ENCODE peak calls at places on chromosomes 7 and 10, in four cellular contexts. H is neural progenitor cell, F is HL-60, Q is A549. Y is an unnamed sample.

GRCh38 chr7:123348700-123349099 is 148.9 kb upstream of the SLC13A1 start:
- DNase-seq in H (no peak), F (no peak), Q (no peak), Y (no peak)

GRCh38 chr7:47435889-47436312 is 146.0 kb downstream of the TNS3 start:
- DNase-seq in H (peak), F (peak), Q (peak), Y (peak)

GRCh38 chr10:47044741-47045140 is 133.5 kb downstream of the PTPN20 start:
- DNase-seq in H (no peak), F (no peak), Q (no peak), Y (no peak)

GRCh38 chr10:114526497-114527238 is 122.4 kb upstream of the AFAP1L2 start:
- DNase-seq in H (peak), F (peak), Q (peak), Y (no peak)

GRCh38 chr10:11762706-11763500 is 20.7 kb downstream of the ECHDC3 start:
- DNase-seq in H (no peak), F (no peak), Q (no peak), Y (no peak)

GRCh38 chr7:50868426-50869100 is 85.9 kb upstream of the GRB10 start:
- DNase-seq in H (no peak), F (no peak), Q (no peak), Y (no peak)

GRCh38 chr10:16967000-16967865 is 150.0 kb upstream of the RSU1 start:
- DNase-seq in H (no peak), F (no peak), Q (no peak), Y (peak)

GRCh38 chr7:102198557-102198956 is 88.1 kb upstream of the SH2B2 start:
- DNase-seq in H (no peak), F (no peak), Q (no peak), Y (no peak)

GRCh38 chr7:91034459-91035368 is 229.5 kb upstream of the FZD1 start:
- DNase-seq in H (peak), F (peak), Q (peak), Y (peak)

GRCh38 chr10:25300073-25300472 is 125.3 kb downstream of the GPR158 start:
- DNase-seq in H (peak), F (no peak), Q (no peak), Y (no peak)

GRCh38 chr10:3805227-3805790 is 20.3 kb upstream of the KLF6 start:
- DNase-seq in H (no peak), F (peak), Q (no peak), Y (no peak)

GRCh38 chr7:91976743-91977142 is 36.1 kb downstream of the AKAP9 start:
- DNase-seq in H (no peak), F (no peak), Q (no peak), Y (no peak)

GRCh38 chr10:97278491-97278989 is 13.9 kb downstream of the ARHGAP19 start:
- DNase-seq in H (peak), F (peak), Q (peak), Y (peak)

GRCh38 chr7:123627859-123628258 is 26.2 kb downstream of the ASB15 start:
- DNase-seq in H (no peak), F (no peak), Q (no peak), Y (no peak)

GRCh38 chr7:121205777-121206176 is 123.0 kb upstream of the WNT16 start:
- DNase-seq in H (no peak), F (no peak), Q (no peak), Y (no peak)
- H3K27ac ChIP-seq in H (no peak), F (no peak), Q (no peak), Y (no peak)

DNA sequence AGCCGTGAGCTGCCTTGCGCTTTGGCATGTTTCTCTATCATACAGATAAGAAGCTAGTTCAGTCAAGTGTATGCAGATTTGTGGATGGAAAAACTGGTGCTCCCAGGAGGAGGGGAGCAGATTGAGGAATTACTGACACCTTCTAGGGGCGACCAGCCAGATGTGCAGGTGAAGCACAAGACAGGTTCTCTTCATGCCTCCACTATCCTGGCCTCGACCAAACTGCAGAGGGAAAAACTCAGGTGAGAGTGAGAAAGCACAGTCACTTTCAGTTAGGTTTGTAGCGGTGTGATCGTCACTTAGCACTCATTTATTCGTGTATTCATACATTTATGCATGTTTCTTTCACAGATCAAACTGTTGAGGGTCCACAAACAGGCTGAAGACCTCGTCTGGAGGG is 600 bp upstream of the DBNL start:
- DNase-seq in H (no peak), F (no peak), Q (no peak), Y (no peak)
- H3K27ac ChIP-seq in H (no peak), F (peak), Q (peak), Y (peak)

GRCh38 chr10:79424221-79425073 is 21.0 kb downstream of the ZCCHC24 start:
- DNase-seq in H (no peak), F (no peak), Q (no peak), Y (no peak)
- H3K27ac ChIP-seq in H (no peak), F (no peak), Q (no peak), Y (peak)

GRCh38 chr7:21944616-21945373 is 904 bp downstream of the CDCA7L start:
- DNase-seq in H (peak), F (peak), Q (peak), Y (no peak)

GRCh38 chr7:21941570-21942224 is 4.0 kb downstream of the CDCA7L start:
- DNase-seq in H (no peak), F (peak), Q (no peak), Y (no peak)

GRCh38 chr7:21942955-21943354 is 2.7 kb downstream of the CDCA7L start:
- DNase-seq in H (no peak), F (no peak), Q (no peak), Y (no peak)

GRCh38 chr7:21945374-21946227 is at the start of gene CDCA7L:
- DNase-seq in H (peak), F (peak), Q (peak), Y (no peak)

DNA sequence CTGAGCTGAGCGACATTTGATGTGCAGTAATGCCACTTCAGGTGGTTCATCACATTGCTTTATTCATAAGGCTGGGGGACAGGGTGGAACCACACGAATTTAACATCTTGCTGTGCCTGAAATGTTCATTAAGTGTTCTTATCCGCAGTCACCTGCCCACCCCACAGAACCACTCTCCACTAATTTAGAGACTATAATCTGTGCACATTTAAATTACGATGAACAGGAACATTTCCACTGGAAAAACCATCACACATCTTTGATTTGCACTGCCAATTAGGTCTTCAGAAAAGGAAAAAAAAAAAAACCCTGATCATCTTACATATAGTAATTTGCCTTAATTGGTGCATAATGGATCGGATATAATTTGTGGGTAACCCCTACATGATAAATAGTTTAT is 2.3 kb downstream of the CDCA7L start:
- DNase-seq in H (no peak), F (no peak), Q (no peak), Y (no peak)
- H3K27ac ChIP-seq in H (no peak), F (no peak), Q (no peak), Y (no peak)

DNA sequence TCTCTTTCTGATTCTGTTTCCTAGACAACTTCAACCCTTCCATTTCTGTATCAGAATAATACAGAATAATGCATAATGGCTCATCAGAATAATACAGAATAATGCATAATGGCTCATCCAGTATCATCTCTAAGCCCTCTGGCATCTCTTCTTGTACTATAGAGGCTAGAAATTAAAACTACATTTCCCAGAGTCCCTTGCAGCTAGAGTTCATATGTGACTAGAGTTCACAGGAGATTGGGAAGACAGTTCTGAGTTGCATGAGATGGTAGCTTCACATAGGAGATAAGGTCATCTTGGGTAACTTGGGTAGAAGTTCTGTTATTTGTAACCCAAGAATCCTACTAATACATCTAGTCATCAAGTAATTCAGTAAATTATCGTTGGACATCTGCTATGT is 122.9 kb upstream of the NRBF2 start:
- DNase-seq in H (no peak), F (no peak), Q (no peak), Y (no peak)
- H3K27ac ChIP-seq in H (no peak), F (no peak), Q (no peak), Y (no peak)

DNA sequence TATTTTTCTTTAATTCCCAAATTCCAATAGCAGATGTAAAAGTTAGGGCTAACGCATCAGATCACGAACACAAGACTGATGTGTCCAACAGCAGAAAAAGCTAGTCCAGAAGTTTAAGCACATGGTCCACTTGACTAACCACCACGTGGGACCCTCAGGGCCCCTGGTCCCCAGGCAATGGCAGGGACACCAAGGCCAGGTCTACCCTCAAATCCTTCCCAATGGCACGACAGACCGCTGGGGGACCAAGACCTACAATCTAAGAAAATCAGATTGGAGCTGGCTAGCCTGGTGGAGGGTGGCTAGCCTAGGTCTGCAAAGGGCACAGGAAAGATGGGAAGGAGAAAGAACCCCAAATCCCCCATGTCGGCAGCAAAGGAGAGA is 1.5 kb downstream of the GIGYF1 start:
- DNase-seq in H (no peak), F (no peak), Q (no peak), Y (no peak)
- H3K27ac ChIP-seq in H (no peak), F (peak), Q (peak), Y (peak)

DNA sequence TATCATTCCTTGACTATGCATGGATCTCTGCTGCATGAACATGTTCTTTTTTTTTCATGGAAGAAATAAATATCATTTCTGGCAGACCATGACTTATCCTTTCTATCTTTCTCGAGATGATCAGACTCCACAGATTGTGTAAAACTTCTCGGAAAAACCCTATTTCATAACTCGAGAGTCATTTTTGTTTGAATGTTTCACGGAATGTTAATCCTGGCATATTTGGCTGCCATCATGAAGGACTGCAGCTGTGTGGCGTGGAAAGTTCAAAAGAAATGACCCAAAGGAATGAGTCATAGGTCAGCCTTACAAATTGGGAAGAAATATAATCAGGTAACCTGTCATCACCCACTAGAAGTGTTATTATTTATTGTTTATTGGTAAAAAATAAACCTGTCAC is 566.8 kb downstream of the SDK1 start:
- DNase-seq in H (no peak), F (no peak), Q (no peak), Y (peak)
- H3K27ac ChIP-seq in H (no peak), F (no peak), Q (no peak), Y (no peak)

GRCh38 chr7:77182261-77182660 is 17.4 kb downstream of the FGL2 start:
- DNase-seq in H (no peak), F (no peak), Q (no peak), Y (no peak)

GRCh38 chr7:77188736-77189429 is 10.7 kb downstream of the FGL2 start:
- DNase-seq in H (no peak), F (peak), Q (no peak), Y (no peak)

GRCh38 chr7:77180990-77181595 is 18.5 kb downstream of the FGL2 start:
- DNase-seq in H (no peak), F (no peak), Q (no peak), Y (no peak)

GRCh38 chr7:77181739-77182138 is 17.9 kb downstream of the FGL2 start:
- DNase-seq in H (no peak), F (no peak), Q (no peak), Y (no peak)

DNA sequence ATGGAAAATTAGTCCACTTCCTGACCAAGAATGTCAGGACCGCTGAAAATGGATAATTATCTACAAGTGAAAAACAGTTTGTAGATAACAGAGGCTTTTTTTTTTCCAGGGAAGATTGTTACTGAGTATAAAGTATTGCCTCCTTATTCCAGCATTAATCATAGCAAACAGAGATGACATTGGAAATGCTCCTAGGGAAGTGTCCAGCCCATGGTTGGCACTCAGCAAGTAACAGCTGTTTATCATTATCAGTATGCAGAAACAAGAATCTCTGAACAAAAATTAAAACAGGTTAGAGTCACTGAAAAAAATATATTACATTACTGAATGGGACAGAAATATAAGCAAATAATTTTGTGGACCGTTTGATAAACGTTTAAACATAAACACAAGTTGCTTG is 14.6 kb downstream of the FGL2 start:
- DNase-seq in H (no peak), F (no peak), Q (no peak), Y (no peak)
- H3K27ac ChIP-seq in H (no peak), F (no peak), Q (no peak), Y (no peak)

GRCh38 chr10:73889014-73889413 is 14.7 kb upstream of the CAMK2G start:
- DNase-seq in H (no peak), F (peak), Q (no peak), Y (no peak)

GRCh38 chr10:73887038-73888015 is 13.0 kb upstream of the CAMK2G start:
- DNase-seq in H (no peak), F (no peak), Q (peak), Y (peak)

GRCh38 chr10:73886625-73887024 is 12.3 kb upstream of the CAMK2G start:
- DNase-seq in H (no peak), F (no peak), Q (no peak), Y (no peak)

GRCh38 chr10:73890261-73890660 is 15.9 kb upstream of the CAMK2G start:
- DNase-seq in H (no peak), F (no peak), Q (no peak), Y (no peak)

DNA sequence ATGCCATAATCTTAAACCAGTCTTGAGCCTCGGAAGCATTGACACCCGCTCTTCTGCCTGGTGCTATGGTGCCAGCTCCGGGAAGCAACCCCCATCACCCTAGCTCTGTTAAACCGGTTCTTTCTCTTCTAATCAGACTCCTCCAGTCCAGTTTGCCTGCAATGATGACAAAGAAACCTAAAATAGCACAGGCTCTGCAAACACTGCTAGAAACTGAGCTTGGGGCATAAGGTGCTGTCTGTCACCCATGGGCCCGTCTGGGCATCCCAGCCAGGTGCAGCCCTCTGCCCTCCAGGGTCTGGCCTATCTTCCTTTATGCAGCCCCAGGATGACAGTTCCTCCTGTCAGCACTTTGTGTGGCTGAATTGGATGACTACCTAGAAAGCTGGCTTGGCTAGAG is 14.2 kb upstream of the CAMK2G start:
- DNase-seq in H (no peak), F (no peak), Q (no peak), Y (no peak)
- H3K27ac ChIP-seq in H (no peak), F (no peak), Q (peak), Y (no peak)

Y was measured in AG04450.